ENCODE peak calls at places on chromosomes 7 and 10, in five cellular contexts. S is K562, J is choroid plexus epithelial cell, I is hepatocyte, H is foreskin fibroblast. A is an unnamed sample.
A peak's percentile ranks its signal among the peaks of the same experiment; 100 is the strongest.

GRCh38 chr7:91239171-91239604 is 25.0 kb upstream of the FZD1 start:
- DNase-seq in J (peak; percentile 85), H (peak; percentile 86), I (no peak), S (no peak), A (no peak)

GRCh38 chr7:153413540-153414287 is 638.5 kb upstream of the DPP6 start:
- DNase-seq in J (no peak), H (no peak), S (peak; percentile 70), I (no peak), A (no peak)

GRCh38 chr7:94056796-94057207 is 52.6 kb upstream of the BET1 start:
- DNase-seq in J (peak; percentile 94), H (peak; percentile 92), S (no peak), I (no peak), A (no peak)

GRCh38 chr10:73965890-73966768 is 31.8 kb upstream of the VCL start:
- DNase-seq in J (peak; percentile 97), S (no peak), H (peak; percentile 98), I (peak; percentile 88), A (peak; percentile 71)

GRCh38 chr10:123560301-123561144 is 105.6 kb upstream of the GPR26 start:
- DNase-seq in S (no peak), J (no peak), H (no peak), I (no peak), A (no peak)

GRCh38 chr10:90352288-90352687 is 505.6 kb downstream of the HTR7 start:
- DNase-seq in J (peak; percentile 20), H (peak; percentile 53), S (no peak), I (peak; percentile 6), A (peak; percentile 2)

GRCh38 chr10:24357344-24358021 is 148.5 kb downstream of the KIAA1217 start:
- DNase-seq in H (no peak), S (no peak), J (peak; percentile 43), I (no peak), A (no peak)

GRCh38 chr7:1431226-1431625 is 28.0 kb downstream of the MICALL2 start:
- DNase-seq in J (no peak), I (no peak), H (no peak), S (no peak), A (no peak)

GRCh38 chr7:130441408-130441854 is 615 bp upstream of the CEP41 start:
- DNase-seq in J (peak; percentile 26), H (peak; percentile 39), I (peak; percentile 39), S (no peak), A (peak; percentile 48)

GRCh38 chr7:36286241-36286640 is 103.4 kb upstream of the ANLN start:
- DNase-seq in H (no peak), J (no peak), I (no peak), S (no peak), A (no peak)

GRCh38 chr7:30933124-30933893 is 21.7 kb downstream of the AQP1 start:
- DNase-seq in S (peak; percentile 4), J (no peak), H (no peak), I (peak; percentile 3), A (peak; percentile 22)

GRCh38 chr10:17212802-17213204 is 11.3 kb upstream of the TRDMT1 start:
- DNase-seq in J (no peak), I (no peak), S (no peak), H (no peak), A (no peak)

GRCh38 chr10:91632671-91633550 is at the start of gene PPP1R3C:
- DNase-seq in I (peak; percentile 89), J (peak; percentile 88), S (no peak), H (peak; percentile 98), A (no peak)

GRCh38 chr7:1460757-1461639 is 1.7 kb upstream of the MICALL2 start:
- DNase-seq in H (peak; percentile 51), S (peak; percentile 77), I (peak; percentile 81), J (peak; percentile 59), A (peak; percentile 89)

GRCh38 chr7:23299770-23300300 is 696 bp downstream of the MALSU1 start:
- DNase-seq in J (peak; percentile 62), S (no peak), I (no peak), H (peak; percentile 17), A (no peak)

GRCh38 chr10:15745748-15746147 is 26.0 kb upstream of the ITGA8 start:
- DNase-seq in I (peak; percentile 19), H (peak; percentile 65), J (peak; percentile 55), S (no peak), A (no peak)

GRCh38 chr10:15742102-15742501 is 22.4 kb upstream of the ITGA8 start:
- DNase-seq in S (no peak), H (no peak), I (no peak), J (no peak), A (no peak)

GRCh38 chr10:15742831-15743230 is 23.1 kb upstream of the ITGA8 start:
- DNase-seq in S (no peak), H (no peak), J (no peak), I (no peak), A (no peak)

GRCh38 chr10:15743443-15743842 is 23.7 kb upstream of the ITGA8 start:
- DNase-seq in J (no peak), S (no peak), I (no peak), H (no peak), A (no peak)

GRCh38 chr10:15744217-15744865 is 24.6 kb upstream of the ITGA8 start:
- DNase-seq in H (peak; percentile 74), S (peak; percentile 62), I (peak; percentile 67), J (peak; percentile 81), A (peak; percentile 75)
- TF ChIP-seq CTCF in H (peak; percentile 67), S (peak; percentile 74), I (peak; percentile 54), J (peak; percentile 72), A (peak; percentile 66)

GRCh38 chr7:68547181-68547580 is 1051.1 kb upstream of the AUTS2 start:
- DNase-seq in I (no peak), J (peak; percentile 4), H (no peak), S (no peak), A (no peak)

GRCh38 chr7:68547794-68548193 is 1050.5 kb upstream of the AUTS2 start:
- DNase-seq in S (no peak), J (no peak), I (peak; percentile 11), H (no peak), A (no peak)

GRCh38 chr7:68544851-68545250 is 1053.4 kb upstream of the AUTS2 start:
- DNase-seq in I (no peak), H (no peak), S (no peak), J (no peak), A (no peak)

GRCh38 chr7:68550027-68550426 is 1048.2 kb upstream of the AUTS2 start:
- DNase-seq in J (no peak), I (no peak), S (no peak), H (no peak), A (no peak)

DNA sequence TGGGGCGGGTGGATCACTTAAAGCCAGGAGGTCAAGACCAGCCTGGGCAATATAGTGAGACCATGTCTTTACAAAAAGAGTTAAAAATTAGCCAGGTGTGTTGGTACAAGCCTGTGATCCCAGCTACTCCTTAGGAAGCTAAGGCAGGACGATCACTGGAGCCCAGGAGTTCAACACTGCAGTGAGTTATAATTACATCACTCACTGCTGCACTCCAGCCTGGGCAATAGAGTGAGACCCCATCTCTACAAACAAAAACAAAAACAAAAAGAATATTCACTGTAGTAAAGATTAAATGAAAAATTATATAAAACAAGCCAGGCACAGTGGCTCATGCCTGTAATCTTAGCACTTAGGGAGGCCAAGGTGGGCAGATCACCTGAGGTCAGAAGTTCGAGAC is 1047.6 kb upstream of the AUTS2 start:
- DNase-seq in S (no peak), J (no peak), H (no peak), I (no peak), A (no peak)
- H3K4me3 ChIP-seq in S (no peak overlapping the region), J (no peak overlapping the region), H (no peak overlapping the region), I (no peak overlapping the region), A (no peak overlapping the region)

GRCh38 chr10:60110739-60111138 is 204.4 kb upstream of the CCDC6 start:
- DNase-seq in H (no peak), I (no peak), S (no peak), J (no peak), A (no peak)

DNA sequence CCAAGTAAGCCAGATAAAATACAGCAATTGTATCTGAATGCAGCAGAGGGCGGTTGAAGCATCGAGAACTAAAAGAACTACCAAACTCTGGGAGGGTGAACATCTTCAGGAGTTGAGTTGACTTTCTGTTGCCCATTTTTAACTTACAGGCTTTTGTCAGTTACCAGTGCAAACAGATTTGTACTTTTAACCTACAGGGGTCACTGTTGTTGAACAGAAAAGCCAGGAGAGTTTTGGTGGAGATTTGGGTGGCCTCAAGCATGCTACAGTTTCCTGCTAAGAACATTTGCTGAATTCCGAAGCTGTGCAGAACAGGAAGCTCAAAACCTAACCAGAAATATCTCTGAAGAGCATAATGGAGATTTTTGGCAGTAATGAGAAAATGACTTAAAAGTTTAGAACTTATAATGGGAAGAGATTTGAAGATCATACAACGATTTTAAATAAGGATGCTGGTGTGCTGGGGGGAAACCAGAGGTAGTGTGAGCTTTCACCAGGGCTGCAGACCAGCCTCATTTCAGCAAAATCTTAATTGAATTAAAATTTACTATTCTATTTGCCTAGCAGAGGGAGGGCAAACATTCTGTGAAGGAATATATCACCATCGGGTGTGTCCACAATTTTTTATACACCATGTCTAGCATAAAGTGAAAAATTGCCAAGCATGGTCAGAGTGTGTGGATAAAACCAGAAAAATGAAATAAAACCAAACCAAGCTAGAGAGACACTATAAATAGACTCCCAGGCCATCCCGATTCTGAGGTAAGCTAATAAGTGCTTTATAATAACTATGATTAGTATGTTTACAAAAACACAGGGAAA is 208.6 kb upstream of the CCDC6 start:
- DNase-seq in S (peak; percentile 19), I (peak; percentile 64), H (peak; percentile 87), J (peak; percentile 90), A (no peak)
- TF ChIP-seq CTCF in S (peak; percentile 84), I (peak; percentile 70), H (peak; percentile 76), J (peak; percentile 73), A (peak; percentile 85)

DNA sequence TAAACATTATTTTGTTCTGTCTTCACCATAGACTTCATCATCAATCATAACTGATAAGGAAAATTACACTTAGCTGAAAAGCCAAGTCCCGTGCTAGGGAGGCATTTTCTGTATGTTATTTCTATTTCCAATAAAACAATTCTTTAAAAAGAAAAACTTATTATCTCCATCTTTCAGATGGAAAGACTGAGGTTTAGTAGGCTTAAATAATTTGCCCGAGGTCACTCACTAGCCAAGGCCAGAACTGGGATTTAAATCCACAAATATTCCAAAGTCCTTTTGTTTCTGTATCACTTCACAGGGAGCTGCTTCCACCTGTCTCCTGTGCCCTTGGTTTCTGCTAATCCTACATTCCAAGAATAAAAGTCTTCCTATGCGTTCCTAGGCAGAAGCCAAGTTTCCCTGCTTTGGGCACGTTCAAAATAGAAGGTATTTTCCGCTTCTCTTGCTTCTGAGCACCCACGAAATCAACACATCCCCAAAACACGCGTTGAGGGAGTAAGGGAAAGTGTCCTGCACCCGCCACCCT is 720 bp downstream of the CPVL start:
- DNase-seq in I (no peak), H (peak; percentile 2), S (no peak), J (no peak), A (no peak)
- H3K4me3 ChIP-seq in I (peak overlapping the region; percentile 75), H (no peak overlapping the region), S (no peak overlapping the region), J (no peak overlapping the region), A (peak overlapping the region; percentile 54)

A was measured in Caco-2.